ENCODE peak calls at places on chromosomes 12 and 14, in ten cellular contexts. One of them, this sample, is unnamed.

GRCh38 chr12:26062566-26062965 is 62.3 kb downstream of the BHLHE41 start:
- DNase-seq in astrocyte: peak; percentile 85
- DNase-seq in heart left ventricle: no peak
- DNase-seq in HCT116: no peak
- DNase-seq in upper lobe of left lung: no peak
- DNase-seq in pancreas: no peak
- DNase-seq in A549: no peak
- DNase-seq in thyroid gland: no peak
- DNase-seq in suprapubic skin: no peak
- DNase-seq in hepatocyte: no peak
- DNase-seq in this sample: peak; percentile 72

GRCh38 chr14:45426685-45427282 is 173.8 kb upstream of the MIS18BP1 start:
- DNase-seq in pancreas: no peak
- DNase-seq in heart left ventricle: no peak
- DNase-seq in astrocyte: peak; percentile 11
- DNase-seq in hepatocyte: peak; percentile 58
- DNase-seq in A549: peak; percentile 57
- DNase-seq in thyroid gland: no peak
- DNase-seq in upper lobe of left lung: no peak
- DNase-seq in HCT116: peak; percentile 62
- DNase-seq in suprapubic skin: no peak
- DNase-seq in this sample: peak; percentile 43

GRCh38 chr12:112942572-112942971 is 4.3 kb downstream of the OAS3 start:
- DNase-seq in hepatocyte: no peak
- DNase-seq in astrocyte: no peak
- DNase-seq in thyroid gland: no peak
- DNase-seq in heart left ventricle: no peak
- DNase-seq in suprapubic skin: no peak
- DNase-seq in upper lobe of left lung: no peak
- DNase-seq in A549: no peak
- DNase-seq in HCT116: no peak
- DNase-seq in pancreas: no peak
- DNase-seq in this sample: no peak

GRCh38 chr14:90758959-90759358 is 57.3 kb downstream of the TTC7B start:
- DNase-seq in A549: no peak
- DNase-seq in hepatocyte: no peak
- DNase-seq in pancreas: peak; percentile 17
- DNase-seq in suprapubic skin: peak; percentile 74
- DNase-seq in upper lobe of left lung: peak; percentile 48
- DNase-seq in astrocyte: no peak
- DNase-seq in thyroid gland: peak; percentile 27
- DNase-seq in heart left ventricle: peak; percentile 77
- DNase-seq in HCT116: no peak
- DNase-seq in this sample: no peak

GRCh38 chr14:29925106-29925722 is 2.4 kb downstream of the PRKD1 start:
- DNase-seq in thyroid gland: no peak
- DNase-seq in hepatocyte: no peak
- DNase-seq in pancreas: no peak
- DNase-seq in astrocyte: peak; percentile 83
- DNase-seq in upper lobe of left lung: no peak
- DNase-seq in A549: no peak
- DNase-seq in suprapubic skin: no peak
- DNase-seq in heart left ventricle: no peak
- DNase-seq in HCT116: no peak
- DNase-seq in this sample: peak; percentile 54

GRCh38 chr14:100709252-100709955 is 17.3 kb upstream of the DLK1 start:
- DNase-seq in suprapubic skin: no peak
- DNase-seq in heart left ventricle: no peak
- DNase-seq in A549: no peak
- DNase-seq in pancreas: no peak
- DNase-seq in upper lobe of left lung: no peak
- DNase-seq in HCT116: no peak
- DNase-seq in hepatocyte: peak; percentile 73
- DNase-seq in astrocyte: no peak
- DNase-seq in thyroid gland: peak; percentile 36
- DNase-seq in this sample: no peak

GRCh38 chr14:56512521-56512920 is 67.1 kb upstream of the TMEM260 start:
- DNase-seq in HCT116: no peak
- DNase-seq in heart left ventricle: no peak
- DNase-seq in suprapubic skin: no peak
- DNase-seq in astrocyte: no peak
- DNase-seq in pancreas: no peak
- DNase-seq in upper lobe of left lung: no peak
- DNase-seq in thyroid gland: no peak
- DNase-seq in hepatocyte: no peak
- DNase-seq in A549: no peak
- DNase-seq in this sample: no peak

GRCh38 chr12:79689041-79689476 is 1.7 kb downstream of the PAWR start:
- DNase-seq in hepatocyte: no peak
- DNase-seq in heart left ventricle: no peak
- DNase-seq in suprapubic skin: no peak
- DNase-seq in HCT116: no peak
- DNase-seq in upper lobe of left lung: no peak
- DNase-seq in A549: peak; percentile 44
- DNase-seq in thyroid gland: no peak
- DNase-seq in astrocyte: no peak
- DNase-seq in pancreas: no peak
- DNase-seq in this sample: peak; percentile 29

GRCh38 chr12:117904051-117904450 is 64.7 kb downstream of the KSR2 start:
- DNase-seq in HCT116: no peak
- DNase-seq in astrocyte: no peak
- DNase-seq in pancreas: no peak
- DNase-seq in thyroid gland: no peak
- DNase-seq in A549: no peak
- DNase-seq in hepatocyte: no peak
- DNase-seq in suprapubic skin: no peak
- DNase-seq in heart left ventricle: no peak
- DNase-seq in upper lobe of left lung: no peak
- DNase-seq in this sample: no peak

GRCh38 chr12:131205534-131205933 is 251.8 kb downstream of the ADGRD1 start:
- DNase-seq in astrocyte: no peak
- DNase-seq in thyroid gland: no peak
- DNase-seq in heart left ventricle: no peak
- DNase-seq in suprapubic skin: no peak
- DNase-seq in upper lobe of left lung: peak; percentile 13
- DNase-seq in pancreas: no peak
- DNase-seq in hepatocyte: no peak
- DNase-seq in HCT116: no peak
- DNase-seq in A549: no peak
- DNase-seq in this sample: no peak

GRCh38 chr12:104790296-104791125 is 167.6 kb downstream of the SLC41A2 start:
- DNase-seq in hepatocyte: peak; percentile 64
- DNase-seq in thyroid gland: peak; percentile 42
- DNase-seq in HCT116: peak; percentile 22
- DNase-seq in pancreas: no peak
- DNase-seq in heart left ventricle: peak; percentile 50
- DNase-seq in upper lobe of left lung: peak; percentile 51
- DNase-seq in suprapubic skin: no peak
- DNase-seq in astrocyte: no peak
- DNase-seq in A549: peak; percentile 45
- DNase-seq in this sample: no peak

GRCh38 chr12:117854339-117855012 is 114.3 kb downstream of the KSR2 start:
- DNase-seq in HCT116: no peak
- DNase-seq in thyroid gland: peak; percentile 47
- DNase-seq in astrocyte: peak; percentile 13
- DNase-seq in upper lobe of left lung: peak; percentile 40
- DNase-seq in A549: peak; percentile 84
- DNase-seq in hepatocyte: peak; percentile 81
- DNase-seq in suprapubic skin: no peak
- DNase-seq in heart left ventricle: no peak
- DNase-seq in pancreas: no peak
- DNase-seq in this sample: peak; percentile 49

GRCh38 chr14:74081491-74081890 is 2.8 kb downstream of the ALDH6A1 start:
- DNase-seq in A549: no peak
- DNase-seq in pancreas: no peak
- DNase-seq in HCT116: no peak
- DNase-seq in astrocyte: no peak
- DNase-seq in heart left ventricle: no peak
- DNase-seq in suprapubic skin: no peak
- DNase-seq in hepatocyte: no peak
- DNase-seq in upper lobe of left lung: no peak
- DNase-seq in thyroid gland: no peak
- DNase-seq in this sample: no peak

DNA sequence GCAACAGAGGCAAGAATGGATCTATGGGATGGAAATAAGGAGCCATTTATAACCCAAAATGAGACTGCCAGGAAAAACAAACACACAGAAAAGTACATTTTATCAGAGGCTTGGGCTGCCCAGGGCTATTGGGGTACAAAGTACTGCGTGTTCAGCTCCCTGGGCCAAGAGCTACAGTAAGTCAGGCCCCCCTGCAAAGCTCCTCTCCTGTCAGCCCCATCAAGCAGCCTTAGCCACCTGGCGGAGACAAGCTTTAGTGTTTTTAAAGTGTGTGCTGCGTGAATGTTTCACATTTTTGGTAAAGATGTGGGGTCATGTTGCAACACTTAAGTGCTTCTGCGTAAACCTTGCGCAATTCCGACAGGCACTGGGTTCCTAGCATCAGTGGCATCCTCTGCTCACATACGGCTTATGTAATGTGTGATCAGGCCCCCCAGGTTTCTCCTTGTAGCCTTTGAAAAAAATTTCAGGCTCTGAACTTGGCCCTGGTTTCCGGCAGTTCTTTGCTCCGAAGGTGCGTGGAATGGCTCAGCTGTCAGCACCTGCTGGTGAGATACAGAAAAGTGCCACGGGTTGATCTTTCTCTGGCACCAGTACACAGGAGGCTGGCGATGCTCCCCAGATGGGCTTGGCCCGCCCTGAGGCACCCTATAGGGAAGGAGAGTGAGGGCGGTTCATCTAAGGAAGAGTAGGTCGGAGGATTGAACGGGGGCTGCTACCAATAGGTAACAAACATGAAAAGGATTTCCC is 198.7 kb upstream of the EEA1 start:
- DNase-seq in A549: peak; percentile 15
- DNase-seq in thyroid gland: peak; percentile 79
- DNase-seq in heart left ventricle: peak; percentile 92
- DNase-seq in suprapubic skin: no peak
- DNase-seq in astrocyte: peak; percentile 70
- DNase-seq in HCT116: no peak
- DNase-seq in hepatocyte: peak; percentile 88
- DNase-seq in upper lobe of left lung: peak; percentile 87
- DNase-seq in pancreas: peak; percentile 52
- DNase-seq in this sample: peak; percentile 87
- TF ChIP-seq CTCF in A549: no peak
- TF ChIP-seq CTCF in thyroid gland: peak; percentile 49
- TF ChIP-seq CTCF in heart left ventricle: no peak
- TF ChIP-seq CTCF in suprapubic skin: peak; percentile 1
- TF ChIP-seq CTCF in astrocyte: no peak
- TF ChIP-seq CTCF in HCT116: no peak
- TF ChIP-seq CTCF in hepatocyte: peak; percentile 41
- TF ChIP-seq CTCF in upper lobe of left lung: peak; percentile 58
- TF ChIP-seq CTCF in pancreas: no peak
- TF ChIP-seq CTCF in this sample: peak; percentile 65

DNA sequence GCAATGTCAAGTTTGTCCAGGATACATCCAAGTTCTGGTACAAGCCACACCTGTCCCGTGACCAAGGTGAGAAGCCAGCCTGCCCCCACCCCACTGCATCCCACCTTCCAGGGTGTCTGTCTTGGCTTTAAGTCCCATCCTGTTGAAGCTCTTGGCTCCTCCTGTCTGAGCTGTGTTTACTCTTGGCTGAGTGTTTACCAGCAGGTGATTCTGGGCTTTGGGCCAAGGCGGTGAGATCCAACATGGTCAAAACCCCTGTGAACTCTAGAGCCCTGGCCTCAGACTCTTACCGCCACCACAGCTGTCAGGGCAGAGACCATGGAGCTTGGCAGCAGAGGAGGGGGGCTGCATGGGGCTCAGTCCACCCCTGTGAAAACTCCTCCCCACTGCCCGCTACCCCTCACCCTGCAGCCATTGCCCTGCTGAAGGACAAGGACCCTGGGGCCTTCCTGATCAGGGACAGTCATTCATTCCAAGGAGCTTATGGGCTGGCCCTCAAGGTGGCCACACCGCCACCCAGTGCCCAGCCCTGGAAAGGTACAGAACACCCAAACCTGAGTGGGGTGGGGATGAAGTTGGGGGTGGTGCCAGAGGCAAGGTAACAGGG is 11.6 kb downstream of the TNS2 start:
- DNase-seq in A549: peak; percentile 77
- DNase-seq in astrocyte: no peak
- DNase-seq in upper lobe of left lung: peak; percentile 82
- DNase-seq in HCT116: peak; percentile 63
- DNase-seq in heart left ventricle: peak; percentile 35
- DNase-seq in suprapubic skin: no peak
- DNase-seq in pancreas: peak; percentile 88
- DNase-seq in thyroid gland: peak; percentile 85
- DNase-seq in hepatocyte: peak; percentile 69
- DNase-seq in this sample: no peak
- H3K27ac ChIP-seq in A549: no peak overlapping the region
- H3K27ac ChIP-seq in astrocyte: no peak overlapping the region
- H3K27ac ChIP-seq in upper lobe of left lung: peak overlapping the region; percentile 22
- H3K27ac ChIP-seq in HCT116: peak overlapping the region; percentile 45
- H3K27ac ChIP-seq in heart left ventricle: peak overlapping the region; percentile 58
- H3K27ac ChIP-seq in suprapubic skin: no peak overlapping the region
- H3K27ac ChIP-seq in pancreas: peak overlapping the region; percentile 34
- H3K27ac ChIP-seq in thyroid gland: peak overlapping the region; percentile 71
- H3K27ac ChIP-seq in hepatocyte: no peak overlapping the region
- H3K27ac ChIP-seq in this sample: no peak overlapping the region

GRCh38 chr14:76152333-76152681 is 585 bp downstream of the GPATCH2L start:
- DNase-seq in heart left ventricle: peak; percentile 83
- DNase-seq in A549: peak; percentile 70
- DNase-seq in hepatocyte: peak; percentile 88
- DNase-seq in thyroid gland: peak; percentile 50
- DNase-seq in suprapubic skin: peak; percentile 84
- DNase-seq in pancreas: peak; percentile 19
- DNase-seq in astrocyte: peak; percentile 84
- DNase-seq in HCT116: peak; percentile 37
- DNase-seq in upper lobe of left lung: peak; percentile 80
- DNase-seq in this sample: peak; percentile 61
- H3K4me1 ChIP-seq in heart left ventricle: peaks cover 18% of the 10 kb centered on the region
- H3K4me1 ChIP-seq in A549: peaks cover 30% of the 10 kb centered on the region
- H3K4me1 ChIP-seq in hepatocyte: peaks cover 25% of the 10 kb centered on the region
- H3K4me1 ChIP-seq in thyroid gland: peaks cover 38% of the 10 kb centered on the region
- H3K4me1 ChIP-seq in suprapubic skin: peaks cover 49% of the 10 kb centered on the region
- H3K4me1 ChIP-seq in pancreas: peaks cover 18% of the 10 kb centered on the region
- H3K4me1 ChIP-seq in astrocyte: peaks cover 5% of the 10 kb centered on the region
- H3K4me1 ChIP-seq in HCT116: peaks cover 13% of the 10 kb centered on the region
- H3K4me1 ChIP-seq in upper lobe of left lung: peaks cover 53% of the 10 kb centered on the region
- H3K4me1 ChIP-seq in this sample: peaks cover 23% of the 10 kb centered on the region

DNA sequence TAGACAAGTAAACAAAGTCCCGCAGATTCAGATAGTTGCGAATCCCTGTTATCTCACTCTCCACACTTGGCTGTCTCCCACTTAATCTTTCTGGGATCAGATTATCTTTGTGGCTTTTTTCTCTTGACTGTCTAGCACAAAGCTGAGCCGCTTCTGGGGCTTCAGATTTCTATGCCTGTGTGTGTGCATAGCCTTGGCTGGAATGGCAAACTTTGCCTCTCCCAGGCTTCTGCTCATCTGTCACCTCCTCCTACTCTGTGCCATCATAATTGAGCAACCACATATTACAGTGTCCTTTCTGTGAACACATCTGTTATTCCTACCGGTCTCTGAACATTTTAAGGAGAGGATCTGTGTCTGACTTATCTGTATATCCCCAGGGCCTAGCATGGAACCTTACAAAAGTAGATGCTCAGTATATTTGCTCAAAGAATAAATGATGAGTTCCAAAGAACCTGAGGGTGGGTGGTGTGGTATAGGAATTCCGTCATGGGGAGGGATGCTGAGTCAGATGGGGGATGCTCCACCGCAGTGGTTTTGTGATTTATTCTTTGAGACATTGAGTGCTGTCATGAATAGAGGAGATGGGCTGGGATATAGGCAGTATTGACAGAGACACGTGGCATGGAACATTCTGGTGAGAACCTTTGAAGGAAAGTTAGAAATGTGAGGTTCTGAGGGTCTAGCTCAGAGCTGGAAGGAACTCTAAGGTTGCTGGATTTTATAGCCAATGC is 28.6 kb downstream of the RGS6 start:
- DNase-seq in suprapubic skin: no peak
- DNase-seq in A549: no peak
- DNase-seq in thyroid gland: no peak
- DNase-seq in heart left ventricle: no peak
- DNase-seq in pancreas: no peak
- DNase-seq in HCT116: no peak
- DNase-seq in hepatocyte: no peak
- DNase-seq in astrocyte: no peak
- DNase-seq in upper lobe of left lung: no peak
- DNase-seq in this sample: no peak
- TF ChIP-seq CTCF in suprapubic skin: no peak
- TF ChIP-seq CTCF in A549: no peak
- TF ChIP-seq CTCF in thyroid gland: no peak
- TF ChIP-seq CTCF in heart left ventricle: no peak
- TF ChIP-seq CTCF in pancreas: no peak
- TF ChIP-seq CTCF in HCT116: no peak
- TF ChIP-seq CTCF in hepatocyte: no peak
- TF ChIP-seq CTCF in astrocyte: no peak
- TF ChIP-seq CTCF in upper lobe of left lung: no peak
- TF ChIP-seq CTCF in this sample: no peak

This sample was measured in foreskin keratinocyte.